ENCODE peak calls at places on chromosomes 3 and 15, in six cellular contexts. J, H, G, K, Z and U are unnamed samples.

GRCh38 chr3:13688824-13689223 is 139.9 kb downstream of the FBLN2 start:
- DNase-seq in G (no peak), K (no peak), Z (no peak), H (no peak), J (no peak), U (no peak)

GRCh38 chr3:84318273-84318809 is 640.4 kb upstream of the CADM2 start:
- DNase-seq in K (no peak), Z (no peak), J (no peak), G (peak), H (no peak), U (no peak)

GRCh38 chr15:29204356-29204755 is 65.3 kb downstream of the NSMCE3 start:
- DNase-seq in K (no peak), H (no peak), G (no peak), Z (no peak), J (no peak), U (no peak)

GRCh38 chr3:30630238-30631030 is 24.0 kb downstream of the TGFBR2 start:
- DNase-seq in J (no peak), G (no peak), Z (no peak), H (no peak), K (no peak), U (no peak)

GRCh38 chr15:88256261-88257230 is at the start of gene NTRK3:
- DNase-seq in K (no peak), J (no peak), G (no peak), H (no peak), Z (peak), U (no peak)

GRCh38 chr3:197256836-197257444 is 41.5 kb downstream of the DLG1 start:
- DNase-seq in G (no peak), Z (peak), J (peak), H (peak), K (no peak), U (peak)

GRCh38 chr15:74815961-74816360 is 3.3 kb downstream of the LMAN1L start:
- DNase-seq in K (no peak), J (no peak), H (no peak), Z (no peak), G (no peak), U (no peak)

GRCh38 chr3:14345496-14346150 is 56.8 kb upstream of the SLC6A6 start:
- DNase-seq in K (no peak), Z (no peak), H (no peak), G (no peak), J (no peak), U (no peak)

GRCh38 chr15:64460737-64461576 is 579 bp downstream of the ZNF609 start:
- DNase-seq in K (no peak), G (no peak), J (peak), Z (peak), H (peak), U (no peak)

GRCh38 chr3:52247455-52248164 is 2.1 kb downstream of the PPM1M start:
- DNase-seq in K (no peak), H (no peak), Z (no peak), G (no peak), J (no peak), U (no peak)

GRCh38 chr3:16130066-16130465 is 44.4 kb upstream of the GALNT15 start:
- DNase-seq in J (peak), H (no peak), K (no peak), Z (no peak), G (no peak), U (no peak)

GRCh38 chr15:39145854-39146253 is 435.0 kb upstream of the THBS1 start:
- DNase-seq in Z (no peak), J (no peak), H (no peak), K (no peak), G (no peak), U (no peak)

GRCh38 chr3:34483290-34483887 is 685.0 kb downstream of the PDCD6IP start:
- DNase-seq in G (no peak), J (no peak), Z (no peak), H (no peak), K (no peak), U (no peak)

GRCh38 chr3:34832865-34833508 is 806.3 kb upstream of the ARPP21 start:
- DNase-seq in K (no peak), Z (no peak), J (no peak), H (no peak), G (no peak), U (no peak)

GRCh38 chr3:189393598-189393997 is 221.8 kb downstream of the TPRG1 start:
- DNase-seq in H (no peak), J (no peak), K (no peak), Z (no peak), G (no peak), U (peak)

GRCh38 chr15:64856429-64857145 is 14.9 kb downstream of the PLEKHO2 start:
- DNase-seq in G (no peak), K (no peak), Z (peak), J (peak), H (no peak), U (no peak)

GRCh38 chr3:144585408-144585807 is 613.8 kb downstream of the DIPK2A start:
- DNase-seq in Z (no peak), G (no peak), J (no peak), H (no peak), K (peak), U (no peak)

GRCh38 chr3:30924763-30925162 is 30.3 kb upstream of the GADL1 start:
- DNase-seq in J (no peak), Z (no peak), G (no peak), K (no peak), H (no peak), U (no peak)

GRCh38 chr3:107431048-107431297 is 53.7 kb downstream of the CCDC54 start:
- DNase-seq in H (no peak), J (no peak), K (no peak), G (no peak), Z (no peak), U (peak)

GRCh38 chr3:64530434-64531049 is 157.3 kb downstream of the ADAMTS9 start:
- DNase-seq in Z (peak), G (peak), J (peak), K (no peak), H (peak), U (peak)

GRCh38 chr3:173970206-173970605 is 572.7 kb downstream of the NLGN1 start:
- DNase-seq in Z (peak), H (no peak), G (no peak), J (no peak), K (no peak), U (no peak)

GRCh38 chr3:138135833-138136194 is 3.6 kb upstream of the A4GNT start:
- DNase-seq in G (no peak), J (no peak), H (no peak), K (no peak), Z (no peak), U (no peak)

GRCh38 chr3:64687381-64687780 is 419 bp downstream of the ADAMTS9 start:
- DNase-seq in G (no peak), J (no peak), H (no peak), K (no peak), Z (peak), U (no peak)

GRCh38 chr3:23664459-23664858 is 141.3 kb upstream of the UBE2E1 start:
- DNase-seq in J (no peak), K (no peak), Z (no peak), G (no peak), H (no peak), U (no peak)

GRCh38 chr15:99450896-99451358 is 114.9 kb upstream of the MEF2A start:
- DNase-seq in K (no peak), H (peak), Z (no peak), G (no peak), J (no peak), U (peak)

GRCh38 chr15:36161781-36162212 is 417.6 kb upstream of the CDIN1 start:
- DNase-seq in Z (no peak), G (no peak), K (no peak), J (no peak), H (no peak), U (no peak)

GRCh38 chr3:55330756-55331155 is 156.3 kb downstream of the WNT5A start:
- DNase-seq in J (no peak), Z (no peak), H (no peak), K (no peak), G (no peak), U (no peak)

GRCh38 chr15:34620814-34621213 is 37.4 kb upstream of the GOLGA8B start:
- DNase-seq in K (no peak), J (no peak), G (no peak), H (no peak), Z (no peak), U (no peak)

GRCh38 chr3:13654330-13655073 is 105.6 kb downstream of the FBLN2 start:
- DNase-seq in Z (peak), K (no peak), J (no peak), H (no peak), G (no peak), U (no peak)

GRCh38 chr3:184485256-184485655 is 76.3 kb upstream of the EPHB3 start:
- DNase-seq in H (no peak), G (no peak), J (no peak), Z (no peak), K (no peak), U (no peak)

GRCh38 chr15:57890351-57890750 is 175.2 kb downstream of the ALDH1A2 start:
- DNase-seq in Z (no peak), K (no peak), H (no peak), G (no peak), J (no peak), U (no peak)

GRCh38 chr3:73294532-73294931 is 233.1 kb downstream of the EBLN2 start:
- DNase-seq in G (no peak), Z (no peak), J (no peak), K (no peak), H (no peak), U (no peak)

GRCh38 chr15:25394893-25395292 is 43.9 kb downstream of the UBE3A start:
- DNase-seq in G (no peak), K (no peak), H (no peak), Z (no peak), J (no peak), U (no peak)
- TF ChIP-seq GABPA in G (no peak), K (no peak), H (no peak), Z (no peak), J (no peak), U (no peak)

DNA sequence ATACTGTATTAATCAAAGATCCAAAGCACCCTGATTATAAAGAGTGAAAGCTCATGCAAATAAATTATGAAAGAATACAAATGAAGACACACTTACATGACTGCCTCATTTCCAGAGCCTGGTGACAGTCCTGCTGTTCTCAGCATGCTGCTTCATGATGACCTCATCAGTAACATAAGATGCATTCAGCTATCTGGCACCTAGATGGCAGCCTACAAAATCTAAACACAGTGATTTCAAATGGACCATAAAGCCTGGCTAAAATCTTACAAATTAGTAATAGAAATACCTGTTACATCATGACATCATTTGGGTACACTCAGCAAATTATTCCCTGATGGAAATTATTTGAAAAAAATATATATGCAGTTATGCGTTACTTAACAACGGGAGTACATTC is 207.0 kb downstream of the EPHA3 start:
- DNase-seq in H (no peak), J (peak), Z (no peak), G (no peak), K (no peak), U (no peak)
- TF ChIP-seq GABPA in H (no peak), J (no peak), Z (no peak), G (no peak), K (no peak), U (no peak)

GRCh38 chr3:122493296-122493695 is 21.4 kb downstream of the KPNA1 start:
- DNase-seq in H (no peak), Z (no peak), G (no peak), J (no peak), K (no peak), U (no peak)
- TF ChIP-seq GABPA in H (no peak), Z (no peak), G (no peak), J (no peak), K (no peak), U (no peak)

GRCh38 chr15:25863968-25864580 is 947 bp upstream of the ATP10A start:
- DNase-seq in J (no peak), K (no peak), Z (no peak), G (no peak), H (no peak), U (no peak)

GRCh38 chr15:25866251-25866650 is 3.1 kb upstream of the ATP10A start:
- DNase-seq in J (no peak), K (no peak), Z (no peak), H (no peak), G (no peak), U (no peak)

GRCh38 chr15:25863067-25863967 is at the start of gene ATP10A:
- DNase-seq in K (no peak), G (no peak), H (no peak), Z (peak), J (no peak), U (no peak)

GRCh38 chr15:25866874-25867273 is 3.7 kb upstream of the ATP10A start:
- DNase-seq in K (no peak), G (no peak), J (no peak), Z (no peak), H (no peak), U (no peak)

GRCh38 chr15:25864966-25865365 is 1.8 kb upstream of the ATP10A start:
- DNase-seq in J (no peak), Z (no peak), G (no peak), H (no peak), K (no peak), U (no peak)
- TF ChIP-seq GABPA in J (no peak), Z (no peak), G (no peak), H (no peak), K (no peak), U (no peak)

DNA sequence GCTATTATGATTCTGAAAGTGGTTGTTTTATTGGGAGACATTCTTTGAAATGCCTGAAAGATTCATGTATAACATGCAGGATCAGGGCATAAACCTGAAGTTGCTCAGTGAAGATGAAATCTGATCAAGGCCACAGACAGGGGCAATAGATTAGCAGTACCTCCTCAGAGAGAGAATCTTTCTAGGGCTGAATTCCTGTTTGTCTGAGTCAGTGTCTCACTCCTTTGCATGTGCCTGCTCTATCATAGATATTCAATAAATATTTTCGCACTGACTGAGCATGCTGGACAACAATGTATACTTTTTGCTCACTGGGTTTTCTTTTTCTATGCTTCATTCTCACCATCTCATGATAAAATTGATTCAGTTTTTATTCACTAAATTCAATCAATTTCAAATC is 49.8 kb upstream of the PFN2 start:
- DNase-seq in G (no peak), J (no peak), H (no peak), Z (no peak), K (no peak), U (no peak)
- TF ChIP-seq GABPA in G (no peak), J (no peak), H (no peak), Z (no peak), K (no peak), U (no peak)

GRCh38 chr15:41631880-41632279 is 28.3 kb upstream of the MGA start:
- DNase-seq in K (no peak), J (no peak), H (no peak), Z (no peak), G (no peak), U (no peak)
- TF ChIP-seq GABPA in K (no peak), J (no peak), H (no peak), Z (no peak), G (no peak), U (no peak)